ENCODE peak calls at places on chromosome 6, in seven cellular contexts. U is body of pancreas; X is activated CD4-positive, alpha-beta T cell treated with anti-CD3 and anti-CD28 coated beads, Interleukin-2, amount 10 ng/mL, durations not matched to agents 24 days and 14 days; K is epithelial cell of esophagus; B is endothelial cell; T is naive thymus-derived CD4-positive, alpha-beta T cell; D is EL. C is an unnamed sample.

GRCh38 chr6:75568100-75568499 is 33.6 kb upstream of the SENP6 start:
- DNase-seq in U (no peak), X (no peak), K (no peak), B (no peak), T (no peak), D (no peak), C (no peak)

GRCh38 chr6:110233769-110234374 is 53.6 kb downstream of the CDC40 start:
- DNase-seq in U (no peak), X (peak; percentile 62), K (no peak), B (no peak), T (no peak), D (peak; percentile 17), C (no peak)

GRCh38 chr6:159981591-159982245 is 12.8 kb downstream of the IGF2R start:
- DNase-seq in U (peak; percentile 62), X (peak; percentile 84), K (peak; percentile 44), B (peak; percentile 51), T (peak; percentile 43), D (peak; percentile 73), C (peak; percentile 55)

GRCh38 chr6:139762587-139763031 is 388.2 kb upstream of the CITED2 start:
- DNase-seq in U (no peak), X (no peak), K (peak; percentile 56), B (no peak), T (no peak), D (peak; percentile 49), C (no peak)

GRCh38 chr6:133609404-133610270 is 279.3 kb upstream of the TCF21 start:
- DNase-seq in U (no peak), X (no peak), K (peak; percentile 95), B (no peak), T (no peak), D (peak; percentile 99), C (no peak)

GRCh38 chr6:27133281-27134227 is 113.9 kb upstream of the PRSS16 start:
- DNase-seq in U (peak; percentile 32), X (peak; percentile 94), K (peak; percentile 82), B (peak; percentile 77), T (peak; percentile 81), D (peak; percentile 78), C (peak; percentile 85)

GRCh38 chr6:96236471-96236870 is 220.7 kb downstream of the FUT9 start:
- DNase-seq in U (no peak), X (no peak), K (no peak), B (no peak), T (no peak), D (no peak), C (no peak)

GRCh38 chr6:10542135-10542689 is 21.1 kb downstream of the GCNT2 start:
- DNase-seq in U (no peak), X (no peak), K (no peak), B (no peak), T (no peak), D (no peak), C (no peak)

GRCh38 chr6:31299511-31299910 is 27.6 kb upstream of the HLA-C start:
- DNase-seq in U (no peak), X (no peak), K (no peak), B (no peak), T (no peak), D (no peak), C (no peak)

C was measured in transverse colon.